ENCODE peak calls at places on chromosomes 5 and 9, in six cellular contexts. P is HepG2, L is WTC11, S is HEK293T, Z is H1, J is K562. O is an unnamed sample.

GRCh38 chr9:134034215-134035040 is 9.1 kb downstream of the BRD3OS start:
- DNase-seq in J (no peak), Z (no peak), L (no peak), S (no peak), P (no peak), O (no peak)

GRCh38 chr5:43676083-43676840 is 73.3 kb downstream of the NNT start:
- DNase-seq in S (no peak), L (no peak), P (no peak), Z (no peak), J (no peak), O (no peak)

GRCh38 chr5:56910123-56910951 is 941 bp downstream of the SETD9 start:
- DNase-seq in S (peak; percentile 15), L (peak; percentile 28), J (peak; percentile 68), P (peak; percentile 61), Z (no peak), O (no peak)

GRCh38 chr5:40401965-40402364 is 277.8 kb upstream of the PTGER4 start:
- DNase-seq in P (no peak), S (no peak), J (no peak), L (no peak), Z (no peak), O (no peak)

GRCh38 chr5:150540615-150541396 is 32.9 kb downstream of the NDST1 start:
- DNase-seq in P (peak; percentile 65), S (no peak), L (no peak), Z (no peak), J (no peak), O (no peak)

GRCh38 chr5:35853652-35854051 is 3.0 kb upstream of the IL7R start:
- DNase-seq in S (no peak), P (no peak), Z (no peak), L (no peak), J (no peak), O (no peak)

GRCh38 chr5:38107096-38107495 is 151.3 kb upstream of the EGFLAM start:
- DNase-seq in Z (no peak), P (no peak), S (no peak), J (no peak), L (no peak), O (no peak)

GRCh38 chr5:137365126-137365865 is 133.8 kb downstream of the SPOCK1 start:
- DNase-seq in S (no peak), J (no peak), L (no peak), Z (no peak), P (no peak), O (no peak)

GRCh38 chr9:96232539-96233241 is 69.3 kb downstream of the HSD17B3 start:
- DNase-seq in P (peak; percentile 41), L (peak; percentile 48), J (peak; percentile 56), S (peak; percentile 67), Z (no peak), O (no peak)

GRCh38 chr9:115114541-115114940 is 3.4 kb downstream of the TNC start:
- DNase-seq in P (no peak), J (no peak), L (no peak), Z (no peak), S (no peak), O (no peak)

GRCh38 chr9:70066418-70066817 is 22.8 kb downstream of the MAMDC2 start:
- DNase-seq in P (no peak), S (no peak), Z (no peak), J (no peak), L (no peak), O (no peak)

GRCh38 chr9:70066874-70067273 is 23.2 kb downstream of the MAMDC2 start:
- DNase-seq in S (no peak), J (no peak), Z (no peak), L (no peak), P (no peak), O (no peak)

GRCh38 chr9:70064496-70064895 is 20.8 kb downstream of the MAMDC2 start:
- DNase-seq in P (no peak), S (no peak), J (no peak), Z (no peak), L (no peak), O (no peak)

GRCh38 chr9:70061776-70062175 is 18.1 kb downstream of the MAMDC2 start:
- DNase-seq in J (no peak), P (no peak), L (no peak), Z (no peak), S (no peak), O (no peak)

GRCh38 chr9:70065572-70065971 is 21.9 kb downstream of the MAMDC2 start:
- DNase-seq in J (no peak), Z (no peak), S (no peak), P (no peak), L (no peak), O (no peak)
- TF ChIP-seq SP1 in J (no peak), Z (no peak), S (no peak), P (no peak), L (no peak), O (no peak)

DNA sequence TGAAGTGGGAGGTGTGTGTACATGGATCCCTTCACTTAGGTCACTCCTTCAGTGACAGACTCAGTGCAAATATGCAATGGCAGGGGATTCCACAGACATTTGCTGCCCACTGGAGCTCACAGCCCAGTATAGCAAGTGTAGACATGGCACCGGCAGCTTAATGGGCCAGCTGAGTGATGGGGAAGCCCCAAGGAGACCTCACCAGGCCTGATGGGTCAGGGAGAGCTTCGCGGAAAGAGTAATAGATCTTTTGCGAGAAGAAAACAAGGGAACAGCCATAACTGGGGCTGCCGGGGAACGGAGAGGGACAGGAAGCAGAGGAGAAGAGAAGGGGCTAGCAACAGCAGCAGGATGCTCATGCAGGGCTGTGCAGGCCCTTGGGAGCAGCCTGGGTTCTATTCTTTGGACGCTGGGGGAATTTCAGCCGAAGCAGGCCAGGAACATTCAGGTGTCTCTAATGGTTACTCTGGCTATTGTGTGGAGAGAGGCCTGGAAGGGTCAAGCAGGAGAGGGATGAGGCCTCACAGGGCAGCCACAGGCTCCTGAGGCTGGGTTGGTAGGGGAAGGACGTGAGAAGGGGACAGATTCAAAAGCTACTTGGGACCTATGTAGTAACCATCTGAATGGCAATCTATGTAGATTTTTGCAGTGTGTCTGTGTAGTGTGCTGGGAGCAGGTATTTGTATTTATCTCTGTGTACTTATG is 27.0 kb downstream of the TCF7 start:
- DNase-seq in L (no peak), Z (peak; percentile 44), P (no peak), S (no peak), J (no peak), O (no peak)
- TF ChIP-seq SP1 in L (no peak), Z (no peak), P (no peak), S (no peak), J (no peak), O (no peak)

DNA sequence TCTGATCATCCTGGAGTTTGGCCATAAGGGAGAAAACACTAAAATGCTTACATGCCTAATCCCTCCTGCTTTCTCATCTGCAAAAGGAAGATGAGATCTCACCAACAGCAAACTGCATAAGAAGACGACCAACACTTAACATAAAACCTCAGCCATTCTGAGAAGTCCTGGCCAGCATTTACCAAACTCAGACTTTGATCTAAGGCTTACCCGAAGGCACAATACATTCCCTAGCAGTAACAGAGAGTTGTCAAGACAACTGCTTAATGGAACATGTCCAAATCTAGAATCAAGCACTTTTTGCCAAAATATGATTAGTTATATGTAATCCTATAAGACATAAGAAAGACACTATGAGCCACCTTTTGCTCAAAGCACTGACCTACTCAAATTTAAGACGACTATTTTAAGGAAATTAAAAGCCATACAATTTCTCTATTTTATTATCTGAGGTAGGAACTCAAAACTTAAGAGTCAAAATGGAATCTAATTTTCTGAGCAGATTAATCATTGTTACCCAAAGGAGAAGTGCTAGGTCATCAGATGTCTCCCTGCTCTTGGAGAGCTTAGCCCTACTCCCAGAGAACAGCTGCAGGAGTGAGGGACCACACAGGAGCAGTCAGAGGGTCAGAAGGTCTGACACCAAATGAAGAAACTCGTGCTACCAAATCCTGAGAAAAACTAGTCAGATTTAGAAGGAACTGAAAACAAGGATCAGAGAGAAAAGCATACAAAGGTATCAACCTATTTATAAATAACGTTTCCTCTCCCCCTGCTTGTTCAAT is 39.3 kb downstream of the EPB41L4A start:
- DNase-seq in S (no peak), Z (no peak), L (no peak), P (no peak), J (no peak), O (no peak)
- TF ChIP-seq SP1 in S (no peak), Z (no peak), L (no peak), P (no peak), J (no peak), O (no peak)

GRCh38 chr5:140567136-140567818 is 2.6 kb downstream of the SLC35A4 start:
- DNase-seq in Z (no peak), S (no peak), L (no peak), P (no peak), J (no peak), O (no peak)

GRCh38 chr5:140570058-140570457 is 5.4 kb downstream of the SLC35A4 start:
- DNase-seq in L (no peak), J (no peak), P (no peak), S (no peak), Z (no peak), O (no peak)

GRCh38 chr5:140567871-140568270 is 3.2 kb downstream of the SLC35A4 start:
- DNase-seq in P (no peak), J (no peak), S (no peak), Z (no peak), L (no peak), O (no peak)

GRCh38 chr5:140569197-140569596 is 4.6 kb downstream of the SLC35A4 start:
- DNase-seq in L (no peak), Z (no peak), P (no peak), J (no peak), S (no peak), O (no peak)

DNA sequence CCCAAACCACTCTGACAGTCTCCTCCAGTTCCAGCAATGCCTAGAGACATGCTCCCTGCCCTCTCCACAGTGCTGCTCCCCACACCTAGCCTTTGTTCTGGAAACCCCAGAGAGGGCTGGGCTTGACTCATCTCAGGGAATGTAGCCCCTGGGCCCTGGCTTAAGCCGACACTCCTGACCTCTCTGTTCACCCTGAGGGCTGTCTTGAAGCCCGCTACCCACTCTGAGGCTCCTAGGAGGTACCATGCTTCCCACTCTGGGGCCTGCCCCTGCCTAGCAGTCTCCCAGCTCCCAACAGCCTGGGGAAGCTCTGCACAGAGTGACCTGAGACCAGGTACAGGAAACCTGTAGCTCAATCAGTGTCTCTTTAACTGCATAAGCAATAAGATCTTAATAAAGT is 4.0 kb downstream of the SLC35A4 start:
- DNase-seq in J (no peak), L (no peak), S (no peak), Z (no peak), P (no peak), O (no peak)
- TF ChIP-seq SP1 in J (no peak), L (no peak), S (no peak), Z (no peak), P (no peak), O (no peak)

DNA sequence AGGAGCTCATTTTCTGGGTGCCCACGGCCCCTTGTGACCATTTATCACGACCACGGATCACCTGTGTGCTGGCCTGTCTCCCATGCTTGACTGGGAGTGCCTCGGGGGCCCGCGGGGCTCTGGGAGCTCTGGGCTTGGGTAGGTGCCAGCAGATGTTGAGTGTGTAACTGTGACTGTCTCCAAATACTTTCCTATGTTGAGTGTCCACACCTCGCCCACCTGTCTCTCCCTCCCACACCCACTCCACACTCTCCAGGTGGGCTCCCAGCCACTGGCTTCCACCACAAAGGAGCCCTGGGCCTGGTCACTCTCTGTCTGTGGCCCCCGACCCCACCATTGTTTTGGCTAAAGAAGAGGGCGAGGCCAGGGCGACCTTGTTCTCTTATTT is 196.4 kb downstream of the CDK5RAP2 start:
- DNase-seq in S (no peak), L (no peak), J (no peak), P (no peak), Z (no peak), O (no peak)
- TF ChIP-seq SP1 in S (no peak), L (no peak), J (no peak), P (no peak), Z (no peak), O (no peak)

O was measured in HCT116.